ENCODE peak calls at places on chromosomes 11 and 22, in four cellular contexts. One of them, this sample, is unnamed.

GRCh38 chr22:32987081-32987631 is 71.0 kb downstream of the SYN3 start:
- DNase-seq in gastrocnemius medialis: peak
- DNase-seq in neural crest cell: no peak
- DNase-seq in NCI-H1092: no peak
- DNase-seq in this sample: no peak

GRCh38 chr11:102453286-102453797 is 777 bp upstream of the TMEM123 start:
- DNase-seq in gastrocnemius medialis: no peak
- DNase-seq in neural crest cell: no peak
- DNase-seq in NCI-H1092: no peak
- DNase-seq in this sample: no peak

GRCh38 chr22:38967451-38968450 is 10.3 kb downstream of the APOBEC3A start:
- DNase-seq in gastrocnemius medialis: peak
- DNase-seq in neural crest cell: no peak
- DNase-seq in NCI-H1092: no peak
- DNase-seq in this sample: no peak

GRCh38 chr11:110728476-110728875 is 16.2 kb upstream of the ARHGAP20 start:
- DNase-seq in gastrocnemius medialis: no peak
- DNase-seq in neural crest cell: no peak
- DNase-seq in NCI-H1092: no peak
- DNase-seq in this sample: no peak

GRCh38 chr22:23119492-23120414 is 22.0 kb downstream of the RSPH14 start:
- DNase-seq in gastrocnemius medialis: no peak
- DNase-seq in neural crest cell: no peak
- DNase-seq in NCI-H1092: no peak
- DNase-seq in this sample: no peak

GRCh38 chr11:6962141-6962540 is 35.9 kb downstream of the ZNF215 start:
- DNase-seq in gastrocnemius medialis: no peak
- DNase-seq in neural crest cell: no peak
- DNase-seq in NCI-H1092: no peak
- DNase-seq in this sample: no peak

GRCh38 chr11:68122936-68123539 is 1.9 kb upstream of the CHKA start:
- DNase-seq in gastrocnemius medialis: peak
- DNase-seq in neural crest cell: no peak
- DNase-seq in NCI-H1092: no peak
- DNase-seq in this sample: peak

GRCh38 chr11:59152312-59152967 is 9.8 kb downstream of the FAM111A start:
- DNase-seq in gastrocnemius medialis: no peak
- DNase-seq in neural crest cell: no peak
- DNase-seq in NCI-H1092: no peak
- DNase-seq in this sample: no peak

GRCh38 chr22:43110444-43110926 is at the start of gene BIK:
- DNase-seq in gastrocnemius medialis: no peak
- DNase-seq in neural crest cell: peak
- DNase-seq in NCI-H1092: no peak
- DNase-seq in this sample: peak

This sample was measured in upper lobe of right lung.